ENCODE peak calls at places on chromosomes 2 and 18, in ten cellular contexts. C, D, O, Y, I, N, S, X, H and J are unnamed samples.

GRCh38 chr2:38619458-38620164 is 16.9 kb upstream of the HNRNPLL start:
- DNase-seq in C (no peak), D (no peak), O (no peak), Y (no peak), I (no peak), N (no peak), S (peak), X (no peak), H (no peak), J (no peak)

GRCh38 chr2:240425236-240425615 is 10.2 kb upstream of the GPC1 start:
- DNase-seq in C (no peak), D (no peak), O (no peak), Y (no peak), I (no peak), N (no peak), S (no peak), X (no peak), H (no peak), J (no peak)

GRCh38 chr2:18522484-18523146 is 37.8 kb downstream of the RDH14 start:
- DNase-seq in C (no peak), D (peak), O (no peak), Y (no peak), I (no peak), N (no peak), S (no peak), X (no peak), H (no peak), J (no peak)

GRCh38 chr2:234001380-234001993 is 49.0 kb upstream of the SPP2 start:
- DNase-seq in C (no peak), D (peak), O (no peak), Y (no peak), I (no peak), N (no peak), S (no peak), X (no peak), H (no peak), J (no peak)

GRCh38 chr2:104025296-104025695 is 828.6 kb upstream of the POU3F3 start:
- DNase-seq in C (no peak), D (no peak), O (no peak), Y (no peak), I (no peak), N (no peak), S (peak), X (no peak), H (no peak), J (no peak)

GRCh38 chr2:241895732-241896641 is 26.5 kb downstream of the RTP5 start:
- DNase-seq in C (no peak), D (no peak), O (no peak), Y (peak), I (peak), N (no peak), S (no peak), X (no peak), H (no peak), J (peak)

GRCh38 chr2:33496150-33496549 is 19.7 kb downstream of the RASGRP3 start:
- DNase-seq in C (no peak), D (no peak), O (no peak), Y (no peak), I (no peak), N (no peak), S (peak), X (no peak), H (no peak), J (no peak)

GRCh38 chr2:38039511-38039910 is 36.4 kb downstream of the CYP1B1 start:
- DNase-seq in C (no peak), D (no peak), O (no peak), Y (no peak), I (no peak), N (no peak), S (no peak), X (no peak), H (no peak), J (no peak)

GRCh38 chr18:36786686-36787085 is 42.1 kb downstream of the TPGS2 start:
- DNase-seq in C (peak), D (no peak), O (no peak), Y (peak), I (no peak), N (no peak), S (peak), X (no peak), H (peak), J (peak)

GRCh38 chr2:153819501-153819900 is 52.2 kb upstream of the GALNT13 start:
- DNase-seq in C (no peak), D (no peak), O (no peak), Y (no peak), I (no peak), N (no peak), S (no peak), X (no peak), H (no peak), J (no peak)

GRCh38 chr2:129729646-129730045 is 249.8 kb upstream of the RAB6C start:
- DNase-seq in C (no peak), D (no peak), O (no peak), Y (no peak), I (no peak), N (no peak), S (no peak), X (no peak), H (no peak), J (no peak)

GRCh38 chr2:55357907-55358306 is 61.7 kb downstream of the CCDC88A start:
- DNase-seq in C (no peak), D (no peak), O (no peak), Y (no peak), I (no peak), N (no peak), S (peak), X (no peak), H (no peak), J (no peak)

GRCh38 chr2:40181855-40182254 is 270.0 kb downstream of the SLC8A1 start:
- DNase-seq in C (no peak), D (no peak), O (no peak), Y (no peak), I (no peak), N (no peak), S (no peak), X (no peak), H (no peak), J (no peak)